ENCODE peak calls at places on chromosome 1, in seven cellular contexts. V, T, M, Z, H, R and X are unnamed samples.

GRCh38 chr1:218823291-218823900 is 350.3 kb upstream of the LYPLAL1 start:
- DNase-seq in V (no peak), T (no peak), M (no peak), Z (no peak), H (peak), R (no peak), X (no peak)

GRCh38 chr1:222031286-222031685 is 289.4 kb upstream of the DUSP10 start:
- DNase-seq in V (no peak), T (no peak), M (no peak), Z (no peak), H (no peak), R (no peak), X (no peak)

GRCh38 chr1:166165661-166166399 is 971 bp downstream of the FAM78B start:
- DNase-seq in V (peak), T (peak), M (no peak), Z (no peak), H (no peak), R (no peak), X (peak)

GRCh38 chr1:80059940-80060339 is 1053.4 kb upstream of the ADGRL4 start:
- DNase-seq in V (no peak), T (no peak), M (no peak), Z (no peak), H (no peak), R (no peak), X (no peak)

GRCh38 chr1:227999056-227999930 is 7.5 kb upstream of the WNT3A start:
- DNase-seq in V (peak), T (peak), M (no peak), Z (peak), H (no peak), R (peak), X (peak)

GRCh38 chr1:6519491-6519934 is 28.0 kb upstream of the PLEKHG5 start:
- DNase-seq in V (no peak), T (no peak), M (no peak), Z (no peak), H (no peak), R (no peak), X (no peak)

GRCh38 chr1:63323866-63324778 is 1.8 kb downstream of the FOXD3 start:
- DNase-seq in V (no peak), T (no peak), M (no peak), Z (no peak), H (no peak), R (no peak), X (no peak)

GRCh38 chr1:112990271-112990670 is 34.3 kb upstream of the SLC16A1 start:
- DNase-seq in V (no peak), T (no peak), M (no peak), Z (no peak), H (no peak), R (no peak), X (no peak)

GRCh38 chr1:214446772-214447556 is 104.4 kb downstream of the PTPN14 start:
- DNase-seq in V (no peak), T (no peak), M (no peak), Z (no peak), H (peak), R (no peak), X (no peak)

GRCh38 chr1:17594026-17594425 is 54.5 kb downstream of the ARHGEF10L start:
- DNase-seq in V (no peak), T (no peak), M (no peak), Z (no peak), H (no peak), R (no peak), X (no peak)

GRCh38 chr1:206802401-206802800 is 30.1 kb upstream of the IL10 start:
- DNase-seq in V (no peak), T (no peak), M (no peak), Z (no peak), H (no peak), R (no peak), X (no peak)

GRCh38 chr1:224340711-224341384 is 10.9 kb upstream of the NVL start:
- DNase-seq in V (no peak), T (peak), M (no peak), Z (no peak), H (no peak), R (no peak), X (no peak)
- TF ChIP-seq CTCF in V (no peak), T (no peak), M (no peak), Z (no peak), H (no peak), R (no peak), X (no peak)

GRCh38 chr1:94100785-94101612 is 19.9 kb downstream of the ABCA4 start:
- DNase-seq in V (no peak), T (no peak), M (no peak), Z (no peak), H (no peak), R (no peak), X (no peak)
- TF ChIP-seq CTCF in V (no peak), T (no peak), M (no peak), Z (no peak), H (no peak), R (no peak), X (no peak)

GRCh38 chr1:151888972-151889570 is 20.2 kb downstream of the THEM4 start:
- DNase-seq in V (no peak), T (no peak), M (no peak), Z (no peak), H (no peak), R (no peak), X (peak)
- TF ChIP-seq CTCF in V (peak), T (peak), M (peak), Z (peak), H (peak), R (peak), X (peak)

DNA sequence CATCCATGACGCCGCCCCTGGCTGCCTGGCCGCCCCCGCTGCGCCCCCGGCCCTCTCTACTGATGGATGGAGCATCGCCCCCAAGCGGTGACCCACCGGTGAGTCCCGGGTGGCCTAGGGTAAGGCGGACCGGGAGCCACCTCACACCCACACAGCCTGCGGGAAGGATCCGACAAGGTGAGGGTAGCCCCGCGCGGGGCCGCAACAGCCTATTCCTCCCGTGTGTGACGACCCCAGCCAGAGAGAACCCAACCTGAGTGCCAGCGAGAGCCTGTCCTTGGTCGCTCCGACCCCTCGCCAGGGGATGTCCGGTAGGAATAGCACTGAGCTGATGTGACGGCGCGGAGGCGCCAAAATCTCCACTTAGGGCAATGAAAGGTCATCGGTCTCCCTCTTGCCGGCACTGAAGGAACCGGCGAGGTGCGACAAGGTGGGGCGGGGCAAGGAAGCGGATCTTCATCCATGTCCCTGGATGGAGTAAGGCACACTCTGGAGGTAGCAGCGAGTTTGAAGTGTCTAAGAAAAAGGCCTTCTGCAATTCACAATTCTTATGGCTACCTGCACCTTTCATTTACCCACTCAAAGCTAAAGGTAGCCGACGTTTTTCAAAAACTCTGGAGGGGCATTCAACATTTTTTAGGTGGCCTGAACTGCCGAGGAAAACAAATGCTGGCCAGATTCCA is 19.7 kb upstream of the CHIA start:
- DNase-seq in V (no peak), T (no peak), M (no peak), Z (no peak), H (no peak), R (no peak), X (no peak)
- TF ChIP-seq CTCF in V (no peak), T (no peak), M (no peak), Z (no peak), H (no peak), R (no peak), X (no peak)

GRCh38 chr1:164092603-164093353 is 466.2 kb upstream of the PBX1 start:
- DNase-seq in V (no peak), T (no peak), M (no peak), Z (no peak), H (no peak), R (no peak), X (no peak)
- TF ChIP-seq CTCF in V (no peak), T (no peak), M (no peak), Z (no peak), H (peak), R (no peak), X (peak)